ENCODE peak calls at places on chromosomes 1 and 21, in five cellular contexts. P is A549, X is ovary, C is uterus, F is sigmoid colon. O is an unnamed sample.

GRCh38 chr21:39385299-39386145 is 36.6 kb upstream of the HMGN1 start:
- DNase-seq in P (peak), X (peak), C (peak), F (peak), O (no peak)

GRCh38 chr1:24635195-24635843 is 7.8 kb upstream of the SRRM1 start:
- DNase-seq in P (peak), X (no peak), C (no peak), F (no peak), O (peak)

GRCh38 chr21:34668803-34669148 is at the start of gene CLIC6:
- DNase-seq in P (no peak), X (no peak), C (no peak), F (peak), O (no peak)

GRCh38 chr1:41767534-41767933 is 151.2 kb downstream of the HIVEP3 start:
- DNase-seq in P (no peak), X (no peak), C (peak), F (peak), O (no peak)

GRCh38 chr1:206581571-206581981 is 30.7 kb downstream of the EIF2D start:
- DNase-seq in P (no peak), X (no peak), C (no peak), F (no peak), O (no peak)

GRCh38 chr1:109027841-109028240 is 14.1 kb downstream of the WDR47 start:
- DNase-seq in P (no peak), X (no peak), C (no peak), F (no peak), O (no peak)

GRCh38 chr1:206012086-206012859 is 9.1 kb upstream of the RAB7B start:
- DNase-seq in P (no peak), X (no peak), C (no peak), F (peak), O (no peak)

GRCh38 chr1:30411206-30411605 is 312.2 kb downstream of the MATN1 start:
- DNase-seq in P (no peak), X (no peak), C (no peak), F (peak), O (no peak)

GRCh38 chr1:228315945-228316588 is 90.6 kb downstream of the TRIM11 start:
- DNase-seq in P (no peak), X (peak), C (peak), F (peak), O (no peak)

GRCh38 chr1:183887826-183888819 is 83.2 kb downstream of the RGL1 start:
- DNase-seq in P (no peak), X (no peak), C (no peak), F (no peak), O (no peak)

GRCh38 chr1:101086783-101087182 is 61.2 kb upstream of the DPH5 start:
- DNase-seq in P (no peak), X (no peak), C (no peak), F (no peak), O (no peak)

GRCh38 chr1:27569088-27569459 is 34.9 kb downstream of the AHDC1 start:
- DNase-seq in P (no peak), X (no peak), C (no peak), F (peak), O (no peak)

GRCh38 chr1:27567183-27567526 is 36.8 kb downstream of the AHDC1 start:
- DNase-seq in P (no peak), X (no peak), C (peak), F (no peak), O (no peak)

GRCh38 chr1:27569506-27570382 is 34.2 kb downstream of the AHDC1 start:
- DNase-seq in P (no peak), X (peak), C (no peak), F (peak), O (no peak)

GRCh38 chr1:27567931-27568246 is 36.1 kb downstream of the AHDC1 start:
- DNase-seq in P (no peak), X (peak), C (no peak), F (no peak), O (no peak)

DNA sequence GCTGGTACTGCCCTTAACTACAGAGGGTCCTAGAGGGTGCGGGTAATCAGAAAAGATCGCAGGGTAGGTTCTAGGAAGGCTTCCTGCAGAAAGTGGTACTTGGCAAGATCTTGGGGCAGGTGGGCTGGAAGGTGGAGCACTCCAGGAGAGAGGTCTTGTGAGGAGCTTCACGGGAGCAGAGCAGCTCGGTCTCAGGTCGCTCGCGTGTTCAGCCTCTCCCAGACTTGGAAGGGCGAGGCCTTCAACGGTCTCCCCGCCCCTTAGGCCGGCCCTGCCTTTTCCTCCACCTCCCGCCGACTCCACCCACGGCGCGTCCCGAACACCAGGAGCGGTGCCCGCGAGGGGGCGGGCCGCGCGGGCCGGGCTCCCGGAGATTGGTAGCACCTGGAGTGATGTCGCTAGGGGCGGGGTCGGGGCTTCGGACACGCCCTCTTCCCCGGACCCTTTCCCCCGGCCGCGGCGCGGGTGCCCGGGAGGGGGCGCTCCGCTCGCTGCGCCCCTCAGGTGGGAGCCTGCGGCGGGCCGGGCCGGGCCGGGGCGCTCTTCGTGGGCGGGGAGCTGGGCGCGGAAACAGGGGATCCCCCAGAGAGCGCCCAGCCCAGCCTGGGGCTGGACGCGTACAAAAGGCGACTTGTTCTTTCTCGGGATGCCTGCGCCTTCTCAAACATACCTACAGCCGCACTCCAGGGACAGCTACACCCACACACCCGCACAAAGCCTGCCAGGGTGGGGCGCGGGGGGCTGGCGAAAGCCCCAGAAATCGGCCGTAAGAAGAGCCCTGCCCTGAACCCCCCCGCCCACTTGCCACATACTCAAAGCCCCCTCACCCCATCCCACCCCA is 35.5 kb downstream of the AHDC1 start:
- DNase-seq in P (peak), X (peak), C (peak), F (peak), O (peak)
- TF ChIP-seq POLR2A in P (peak), X (no peak), C (peak), F (peak), O (no peak)

GRCh38 chr1:66446261-66447001 is 87.5 kb upstream of the SGIP1 start:
- DNase-seq in P (peak), X (no peak), C (no peak), F (no peak), O (peak)
- TF ChIP-seq POLR2A in P (no peak), X (no peak), C (no peak), F (no peak), O (no peak)

DNA sequence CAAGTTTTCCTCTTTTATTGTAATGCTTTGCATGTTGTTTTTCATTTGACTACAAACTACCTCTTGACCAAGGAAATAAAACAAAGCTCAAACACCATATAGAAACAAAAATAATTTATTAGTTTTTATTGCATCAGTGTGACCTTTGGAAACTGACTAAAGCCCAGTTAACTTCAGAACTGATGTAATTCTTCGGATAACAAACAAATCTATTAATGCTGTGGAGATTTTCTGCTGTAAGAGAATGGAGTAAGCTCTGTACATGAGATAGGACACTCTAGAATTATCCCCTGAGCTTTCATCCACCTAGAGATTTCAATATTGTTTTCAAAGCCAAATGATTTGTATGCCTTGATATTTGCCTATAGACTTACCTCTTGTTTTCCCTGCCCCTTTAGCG is 154.0 kb upstream of the KCNK2 start:
- DNase-seq in P (no peak), X (no peak), C (no peak), F (no peak), O (no peak)
- TF ChIP-seq POLR2A in P (no peak), X (no peak), C (no peak), F (no peak), O (no peak)

DNA sequence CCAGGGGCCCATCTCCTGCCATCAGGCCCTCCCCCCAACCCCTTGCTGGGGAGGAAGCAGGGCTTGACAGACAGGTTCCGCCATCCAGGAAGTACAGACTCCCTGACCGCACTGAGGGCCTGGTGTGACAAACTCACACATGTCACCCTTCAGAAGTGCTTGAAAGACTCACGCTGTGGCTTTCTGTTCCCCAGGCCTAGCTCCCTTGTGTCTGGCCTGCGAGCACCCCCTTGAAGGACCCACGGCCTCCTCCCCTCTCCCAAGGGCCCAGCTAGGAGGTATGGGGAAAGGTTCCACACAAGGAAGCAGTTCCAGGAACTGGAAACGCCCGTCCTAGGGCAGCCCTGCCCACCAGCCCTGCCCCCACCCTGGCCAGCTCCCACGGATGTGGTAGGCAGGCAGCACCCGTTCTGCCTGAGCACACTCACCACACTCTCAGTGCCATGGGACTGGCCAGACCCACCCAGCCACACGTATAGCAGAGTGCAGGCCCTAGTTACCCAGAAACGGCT is 26.7 kb downstream of the SLC2A1 start:
- DNase-seq in P (peak), X (no peak), C (no peak), F (peak), O (no peak)
- TF ChIP-seq POLR2A in P (no peak), X (no peak), C (no peak), F (no peak), O (no peak)

O was measured in H54.